ENCODE peak calls at places on chromosomes 6 and 20, in four cellular contexts. One of them, this sample, is unnamed.

GRCh38 chr20:58092871-58093270 is 135.6 kb downstream of the ANKRD60 start:
- DNase-seq in mesothelial cell of epicardium: no peak
- DNase-seq in nephron progenitor cell: no peak
- DNase-seq in fibroblast of pulmonary artery: no peak
- DNase-seq in this sample: no peak

GRCh38 chr6:76166297-76166696 is 93.8 kb upstream of the IMPG1 start:
- DNase-seq in mesothelial cell of epicardium: no peak
- DNase-seq in nephron progenitor cell: no peak
- DNase-seq in fibroblast of pulmonary artery: no peak
- DNase-seq in this sample: no peak

GRCh38 chr20:46695888-46696287 is 6.6 kb upstream of the TP53RK start:
- DNase-seq in mesothelial cell of epicardium: no peak
- DNase-seq in nephron progenitor cell: no peak
- DNase-seq in fibroblast of pulmonary artery: peak
- DNase-seq in this sample: no peak

GRCh38 chr6:16765235-16765634 is 4.0 kb upstream of the ATXN1 start:
- DNase-seq in mesothelial cell of epicardium: no peak
- DNase-seq in nephron progenitor cell: no peak
- DNase-seq in fibroblast of pulmonary artery: no peak
- DNase-seq in this sample: no peak

GRCh38 chr20:63519765-63520593 is 586 bp upstream of the PPDPF start:
- DNase-seq in mesothelial cell of epicardium: peak
- DNase-seq in nephron progenitor cell: peak
- DNase-seq in fibroblast of pulmonary artery: peak
- DNase-seq in this sample: peak

GRCh38 chr6:89386917-89387491 is 25.1 kb downstream of the RRAGD start:
- DNase-seq in mesothelial cell of epicardium: no peak
- DNase-seq in nephron progenitor cell: no peak
- DNase-seq in fibroblast of pulmonary artery: no peak
- DNase-seq in this sample: no peak

GRCh38 chr6:47567586-47567985 is 90.0 kb downstream of the CD2AP start:
- DNase-seq in mesothelial cell of epicardium: no peak
- DNase-seq in nephron progenitor cell: no peak
- DNase-seq in fibroblast of pulmonary artery: no peak
- DNase-seq in this sample: no peak

GRCh38 chr20:46787986-46788762 is 78.7 kb downstream of the SLC2A10 start:
- DNase-seq in mesothelial cell of epicardium: no peak
- DNase-seq in nephron progenitor cell: no peak
- DNase-seq in fibroblast of pulmonary artery: no peak
- DNase-seq in this sample: no peak

GRCh38 chr6:37021356-37022129 is 16.1 kb downstream of the FGD2 start:
- DNase-seq in mesothelial cell of epicardium: no peak
- DNase-seq in nephron progenitor cell: no peak
- DNase-seq in fibroblast of pulmonary artery: peak
- DNase-seq in this sample: no peak

GRCh38 chr20:58598271-58599015 is 52.6 kb upstream of the STX16 start:
- DNase-seq in mesothelial cell of epicardium: no peak
- DNase-seq in nephron progenitor cell: no peak
- DNase-seq in fibroblast of pulmonary artery: peak
- DNase-seq in this sample: no peak

GRCh38 chr20:45779011-45779915 is 12.4 kb downstream of the WFDC3 start:
- DNase-seq in mesothelial cell of epicardium: no peak
- DNase-seq in nephron progenitor cell: no peak
- DNase-seq in fibroblast of pulmonary artery: peak
- DNase-seq in this sample: no peak

GRCh38 chr6:73394577-73395354 is at the start of gene DDX43:
- DNase-seq in mesothelial cell of epicardium: no peak
- DNase-seq in nephron progenitor cell: no peak
- DNase-seq in fibroblast of pulmonary artery: peak
- DNase-seq in this sample: no peak

GRCh38 chr6:150328744-150329400 is 39.9 kb upstream of the IYD start:
- DNase-seq in mesothelial cell of epicardium: no peak
- DNase-seq in nephron progenitor cell: no peak
- DNase-seq in fibroblast of pulmonary artery: no peak
- DNase-seq in this sample: no peak

GRCh38 chr6:145731432-145731831 is 3.9 kb downstream of the EPM2A start:
- DNase-seq in mesothelial cell of epicardium: no peak
- DNase-seq in nephron progenitor cell: no peak
- DNase-seq in fibroblast of pulmonary artery: peak
- DNase-seq in this sample: no peak

GRCh38 chr20:56861590-56861989 is 232.5 kb downstream of the TFAP2C start:
- DNase-seq in mesothelial cell of epicardium: no peak
- DNase-seq in nephron progenitor cell: no peak
- DNase-seq in fibroblast of pulmonary artery: no peak
- DNase-seq in this sample: no peak

GRCh38 chr6:24980507-24981384 is 45.0 kb upstream of the RIPOR2 start:
- DNase-seq in mesothelial cell of epicardium: no peak
- DNase-seq in nephron progenitor cell: no peak
- DNase-seq in fibroblast of pulmonary artery: peak
- DNase-seq in this sample: no peak

GRCh38 chr6:18585032-18585573 is 198.0 kb downstream of the RNF144B start:
- DNase-seq in mesothelial cell of epicardium: no peak
- DNase-seq in nephron progenitor cell: no peak
- DNase-seq in fibroblast of pulmonary artery: peak
- DNase-seq in this sample: peak

GRCh38 chr6:15200087-15200486 is 45.8 kb upstream of the JARID2 start:
- DNase-seq in mesothelial cell of epicardium: no peak
- DNase-seq in nephron progenitor cell: no peak
- DNase-seq in fibroblast of pulmonary artery: no peak
- DNase-seq in this sample: no peak

GRCh38 chr6:45728674-45729073 is 287.0 kb downstream of the CLIC5 start:
- DNase-seq in mesothelial cell of epicardium: peak
- DNase-seq in nephron progenitor cell: no peak
- DNase-seq in fibroblast of pulmonary artery: peak
- DNase-seq in this sample: no peak

GRCh38 chr20:37543828-37544227 is 16.2 kb upstream of the BLCAP start:
- DNase-seq in mesothelial cell of epicardium: no peak
- DNase-seq in nephron progenitor cell: no peak
- DNase-seq in fibroblast of pulmonary artery: peak
- DNase-seq in this sample: peak

GRCh38 chr20:38997622-38998021 is 35.5 kb downstream of the DHX35 start:
- DNase-seq in mesothelial cell of epicardium: no peak
- DNase-seq in nephron progenitor cell: no peak
- DNase-seq in fibroblast of pulmonary artery: no peak
- DNase-seq in this sample: no peak

GRCh38 chr6:48426636-48427035 is 315.6 kb upstream of the PTCHD4 start:
- DNase-seq in mesothelial cell of epicardium: no peak
- DNase-seq in nephron progenitor cell: no peak
- DNase-seq in fibroblast of pulmonary artery: peak
- DNase-seq in this sample: no peak

GRCh38 chr6:76866091-76866490 is 597.2 kb downstream of the HTR1B start:
- DNase-seq in mesothelial cell of epicardium: no peak
- DNase-seq in nephron progenitor cell: no peak
- DNase-seq in fibroblast of pulmonary artery: no peak
- DNase-seq in this sample: no peak

GRCh38 chr20:40525356-40525755 is 163.7 kb downstream of the MAFB start:
- DNase-seq in mesothelial cell of epicardium: no peak
- DNase-seq in nephron progenitor cell: no peak
- DNase-seq in fibroblast of pulmonary artery: peak
- DNase-seq in this sample: no peak

GRCh38 chr6:63441266-63441956 is 121.6 kb upstream of the LGSN start:
- DNase-seq in mesothelial cell of epicardium: no peak
- DNase-seq in nephron progenitor cell: no peak
- DNase-seq in fibroblast of pulmonary artery: no peak
- DNase-seq in this sample: no peak

GRCh38 chr6:114101255-114101654 is 130.3 kb upstream of the HDAC2 start:
- DNase-seq in mesothelial cell of epicardium: no peak
- DNase-seq in nephron progenitor cell: no peak
- DNase-seq in fibroblast of pulmonary artery: no peak
- DNase-seq in this sample: no peak

GRCh38 chr6:3987072-3987471 is 91.9 kb downstream of the FAM217A start:
- DNase-seq in mesothelial cell of epicardium: no peak
- DNase-seq in nephron progenitor cell: no peak
- DNase-seq in fibroblast of pulmonary artery: peak
- DNase-seq in this sample: no peak

GRCh38 chr6:169722362-169723199 is 1.7 kb downstream of the PHF10 start:
- DNase-seq in mesothelial cell of epicardium: no peak
- DNase-seq in nephron progenitor cell: peak
- DNase-seq in fibroblast of pulmonary artery: peak
- DNase-seq in this sample: peak

GRCh38 chr6:148441454-148441911 is 98.8 kb downstream of the SASH1 start:
- DNase-seq in mesothelial cell of epicardium: no peak
- DNase-seq in nephron progenitor cell: no peak
- DNase-seq in fibroblast of pulmonary artery: peak
- DNase-seq in this sample: no peak